ENCODE peak calls at places on chromosomes 5 and 9, in six cellular contexts. J, O, T, A, H and Z are unnamed samples.

GRCh38 chr5:4862500-4862899 is 277.6 kb upstream of the ADAMTS16 start:
- DNase-seq in O (peak), T (peak), H (peak), J (peak), A (peak), Z (no peak)

GRCh38 chr9:34578241-34579096 is 11.1 kb downstream of the CNTFR start:
- DNase-seq in A (peak), H (peak), J (no peak), T (peak), O (peak), Z (no peak)

GRCh38 chr9:92773810-92774209 is 9.2 kb upstream of the BICD2 start:
- DNase-seq in O (no peak), A (no peak), H (no peak), T (no peak), J (no peak), Z (no peak)

GRCh38 chr9:128116104-128117083 is 11.1 kb downstream of the PTGES2 start:
- DNase-seq in A (no peak), T (no peak), H (no peak), O (no peak), J (no peak), Z (peak)

GRCh38 chr5:41763096-41763495 is 107.1 kb downstream of the OXCT1 start:
- DNase-seq in J (peak), O (peak), H (peak), T (peak), A (no peak), Z (no peak)

GRCh38 chr5:1185652-1186350 is 15.6 kb upstream of the SLC6A19 start:
- DNase-seq in T (no peak), O (no peak), H (no peak), J (no peak), A (no peak), Z (no peak)

GRCh38 chr9:120893585-120893857 is 16.5 kb upstream of the PHF19 start:
- DNase-seq in A (no peak), H (no peak), O (no peak), T (no peak), J (no peak), Z (no peak)

GRCh38 chr9:116661037-116661954 is 25.8 kb upstream of the TRIM32 start:
- DNase-seq in O (peak), J (peak), H (peak), A (peak), T (peak), Z (no peak)

GRCh38 chr5:176995122-176995490 is 11.5 kb downstream of the UIMC1 start:
- DNase-seq in J (no peak), O (no peak), T (no peak), H (no peak), A (no peak), Z (no peak)

GRCh38 chr9:5582835-5583195 is 46.1 kb upstream of the RIC1 start:
- DNase-seq in T (peak), J (peak), A (no peak), H (peak), O (peak), Z (no peak)

GRCh38 chr5:110017854-110018253 is 328.1 kb downstream of the MAN2A1 start:
- DNase-seq in O (no peak), J (no peak), H (no peak), A (no peak), T (no peak), Z (no peak)

GRCh38 chr5:96344678-96345612 is 88.1 kb downstream of the PCSK1 start:
- DNase-seq in T (peak), H (peak), A (peak), O (peak), J (peak), Z (no peak)

GRCh38 chr5:123412206-123412605 is 11.0 kb downstream of the CEP120 start:
- DNase-seq in O (no peak), J (no peak), T (no peak), H (no peak), A (no peak), Z (no peak)

GRCh38 chr9:14096182-14096922 is 217.6 kb downstream of the NFIB start:
- DNase-seq in J (no peak), O (peak), T (peak), A (peak), H (no peak), Z (no peak)

GRCh38 chr5:118577621-118578020 is 410.7 kb downstream of the DTWD2 start:
- DNase-seq in J (no peak), T (peak), H (no peak), O (peak), A (no peak), Z (no peak)

GRCh38 chr5:181187500-181188213 is 17.3 kb downstream of the TRIM7 start:
- DNase-seq in H (no peak), A (peak), O (peak), J (peak), T (peak), Z (peak)

GRCh38 chr9:137298401-137298982 is 3.6 kb downstream of the NRARP start:
- DNase-seq in H (no peak), J (no peak), O (no peak), A (peak), T (peak), Z (no peak)

GRCh38 chr9:114450833-114451706 is 54.2 kb downstream of the WHRN start:
- DNase-seq in A (no peak), H (no peak), J (no peak), O (no peak), T (no peak), Z (no peak)

GRCh38 chr5:50958852-50959457 is 292.5 kb downstream of the PARP8 start:
- DNase-seq in O (peak), A (peak), H (no peak), J (peak), T (peak), Z (no peak)

GRCh38 chr9:6552738-6553121 is 92.8 kb downstream of the GLDC start:
- DNase-seq in J (peak), A (peak), T (peak), O (no peak), H (no peak), Z (no peak)

GRCh38 chr9:76213751-76214150 is 180.5 kb downstream of the RFK start:
- DNase-seq in O (peak), T (no peak), J (no peak), H (no peak), A (no peak), Z (no peak)

GRCh38 chr5:90598300-90598699 is 39.7 kb downstream of the ADGRV1 start:
- DNase-seq in O (no peak), J (no peak), T (no peak), A (no peak), H (no peak), Z (no peak)

GRCh38 chr5:74185599-74185998 is 454.9 kb downstream of the ENC1 start:
- DNase-seq in A (no peak), J (no peak), T (no peak), O (peak), H (no peak), Z (no peak)

GRCh38 chr9:135480071-135480941 is 724 bp downstream of the PPP1R26 start:
- DNase-seq in O (peak), A (peak), T (peak), J (no peak), H (no peak), Z (no peak)

GRCh38 chr9:90900130-90900529 is 98.5 kb downstream of the SYK start:
- DNase-seq in T (peak), O (peak), A (no peak), J (peak), H (no peak), Z (no peak)

GRCh38 chr5:124057161-124057814 is 545.3 kb downstream of the CSNK1G3 start:
- DNase-seq in J (no peak), A (peak), T (no peak), H (no peak), O (no peak), Z (no peak)

GRCh38 chr5:59151162-59151889 is 568.5 kb downstream of the RAB3C start:
- DNase-seq in O (no peak), H (no peak), A (no peak), T (peak), J (no peak), Z (no peak)

GRCh38 chr5:150642567-150642927 is 2.1 kb downstream of the SYNPO start:
- DNase-seq in H (peak), T (peak), O (peak), J (peak), A (peak), Z (no peak)

GRCh38 chr5:170896779-170897178 is 35.0 kb downstream of the RANBP17 start:
- DNase-seq in H (no peak), J (no peak), O (peak), T (peak), A (peak), Z (no peak)
- TF ChIP-seq CTCF in H (peak), J (peak), O (peak), T (peak), A (peak), Z (no peak)

GRCh38 chr5:44807269-44807668 is 1.5 kb upstream of the MRPS30 start:
- DNase-seq in A (peak), O (no peak), H (no peak), T (no peak), J (no peak), Z (no peak)

GRCh38 chr5:44809956-44810276 is 1.2 kb downstream of the MRPS30 start:
- DNase-seq in T (no peak), H (no peak), J (no peak), A (no peak), O (no peak), Z (no peak)

GRCh38 chr5:44809215-44809955 is 638 bp downstream of the MRPS30 start:
- DNase-seq in H (peak), O (peak), T (peak), A (peak), J (peak), Z (no peak)

DNA sequence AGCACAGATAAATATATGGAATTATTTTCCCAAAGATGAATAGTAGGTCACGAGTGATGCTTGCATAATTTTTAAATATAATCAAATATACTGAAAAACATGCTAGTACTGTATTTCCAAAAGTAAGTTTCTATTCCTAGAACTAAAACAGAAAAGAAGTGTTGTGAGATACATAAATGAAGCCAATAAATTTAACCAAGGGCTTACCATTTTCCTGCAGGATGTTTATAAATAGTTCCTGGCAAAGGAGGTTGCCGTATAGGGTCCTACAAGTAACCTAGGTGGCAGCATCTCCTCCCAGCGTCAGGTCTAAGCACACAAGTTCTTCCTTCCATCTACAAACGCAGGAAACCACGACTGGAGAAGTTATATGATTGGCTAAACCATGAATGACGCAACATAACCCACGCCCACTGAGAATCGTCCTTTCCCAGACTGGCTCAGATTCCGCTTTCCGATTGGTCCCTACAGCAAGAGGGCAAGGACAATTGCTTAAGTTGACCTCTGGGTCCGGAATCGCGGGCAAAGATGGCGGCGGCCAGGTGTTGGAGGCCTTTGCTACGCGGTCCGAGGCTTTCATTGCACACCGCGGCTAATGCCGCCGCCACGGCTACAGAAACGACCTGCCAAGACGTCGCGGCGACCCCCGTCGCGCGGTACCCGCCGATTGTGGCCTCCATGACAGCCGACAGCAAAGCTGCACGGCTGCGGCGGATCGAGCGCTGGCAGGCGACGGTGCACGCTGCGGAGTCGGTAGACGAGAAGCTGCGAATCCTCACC is at the start of gene MRPS30:
- DNase-seq in T (peak), A (peak), H (peak), J (peak), O (peak), Z (peak)
- TF ChIP-seq CTCF in T (peak), A (peak), H (peak), J (peak), O (peak), Z (peak)

GRCh38 chr9:112884086-112884485 is 6.6 kb downstream of the SLC46A2 start:
- DNase-seq in T (peak), J (peak), O (peak), H (no peak), A (peak), Z (no peak)

GRCh38 chr9:112887377-112887776 is 3.3 kb downstream of the SLC46A2 start:
- DNase-seq in O (no peak), A (no peak), T (no peak), J (no peak), H (no peak), Z (peak)

GRCh38 chr9:112885324-112885723 is 5.4 kb downstream of the SLC46A2 start:
- DNase-seq in T (no peak), A (no peak), J (no peak), H (no peak), O (no peak), Z (no peak)

GRCh38 chr9:112886351-112886750 is 4.3 kb downstream of the SLC46A2 start:
- DNase-seq in A (no peak), H (no peak), O (no peak), T (no peak), J (no peak), Z (no peak)

GRCh38 chr9:112884721-112885120 is 6.0 kb downstream of the SLC46A2 start:
- DNase-seq in H (no peak), T (no peak), O (no peak), A (no peak), J (no peak), Z (no peak)
- TF ChIP-seq CTCF in H (no peak), T (no peak), O (no peak), A (no peak), J (no peak), Z (no peak)

DNA sequence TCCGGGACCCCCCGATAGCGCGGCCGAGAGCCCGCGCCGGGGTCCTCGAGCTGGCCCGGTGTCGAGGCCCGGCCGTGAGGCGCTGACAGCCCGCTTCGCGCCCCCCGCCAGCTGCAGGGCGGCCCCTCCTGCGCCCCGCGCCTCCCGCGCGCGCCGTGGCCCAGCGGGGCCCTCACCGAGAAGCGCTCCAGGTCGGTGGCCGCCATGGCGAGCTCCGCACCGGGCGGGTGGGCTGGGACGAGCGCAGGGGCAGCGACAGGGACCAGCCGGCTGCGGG is 169 bp downstream of the SEPTIN8 start:
- DNase-seq in A (no peak), J (no peak), O (no peak), T (no peak), H (no peak), Z (no peak)
- TF ChIP-seq CTCF in A (no peak), J (no peak), O (no peak), T (no peak), H (no peak), Z (no peak)

GRCh38 chr9:4229252-4229651 is 70.6 kb downstream of the GLIS3 start:
- DNase-seq in O (no peak), A (no peak), J (no peak), H (no peak), T (peak), Z (no peak)
- TF ChIP-seq CTCF in O (no peak), A (no peak), J (no peak), H (no peak), T (peak), Z (no peak)

GRCh38 chr5:60929024-60929423 is 15.8 kb downstream of the ERCC8 start:
- DNase-seq in J (no peak), O (no peak), A (peak), T (peak), H (no peak), Z (no peak)
- TF ChIP-seq CTCF in J (peak), O (peak), A (no peak), T (peak), H (no peak), Z (no peak)